ENCODE peak calls at places on chromosomes 2 and 18, in five cellular contexts. D is stimulated activated CD4-positive, alpha-beta T cell treated with anti-CD3 and anti-CD28 coated beads, TNF-alpha, amount 100 ng/mL, for 24 hours; Q is nucleus accumbens; B is iris pigment epithelial cell; P is fibroblast of the conjunctiva. R is an unnamed sample.

GRCh38 chr2:146004470-146004869 is 1484.6 kb upstream of the ZEB2 start:
- DNase-seq in Q (no peak), B (peak; percentile 81), D (no peak), P (no peak), R (no peak)

GRCh38 chr2:220143336-220143735 is 515.9 kb downstream of the SLC4A3 start:
- DNase-seq in B (peak; percentile 81), D (no peak), Q (no peak), P (peak; percentile 16), R (no peak)

GRCh38 chr2:40653829-40654228 is 201.9 kb upstream of the SLC8A1 start:
- DNase-seq in P (no peak), D (no peak), B (peak; percentile 0), Q (no peak), R (no peak)

GRCh38 chr2:143732076-143732475 is 602.9 kb downstream of the ARHGAP15 start:
- DNase-seq in D (no peak), B (no peak), Q (no peak), P (no peak), R (no peak)

GRCh38 chr2:100957971-100958653 is 44.0 kb upstream of the RPL31 start:
- DNase-seq in D (no peak), B (peak; percentile 92), Q (no peak), P (peak; percentile 83), R (peak; percentile 76)

GRCh38 chr2:224518806-224519580 is 66.2 kb downstream of the CUL3 start:
- DNase-seq in D (no peak), P (peak; percentile 34), Q (no peak), B (peak; percentile 92), R (no peak)

GRCh38 chr2:18345848-18346247 is 214.6 kb downstream of the RDH14 start:
- DNase-seq in P (no peak), D (no peak), B (peak; percentile 62), Q (no peak), R (peak; percentile 18)

GRCh38 chr18:7892556-7892955 is 325.4 kb downstream of the PTPRM start:
- DNase-seq in P (no peak), D (no peak), Q (no peak), B (no peak), R (no peak)

GRCh38 chr2:181468857-181469256 is 11.7 kb downstream of the ITGA4 start:
- DNase-seq in Q (no peak), D (no peak), P (no peak), B (peak; percentile 32), R (no peak)

GRCh38 chr2:222024934-222025890 is 273.6 kb downstream of the PAX3 start:
- DNase-seq in B (peak; percentile 60), Q (no peak), P (peak; percentile 30), D (no peak), R (no peak)

GRCh38 chr2:13696601-13697000 is 935.9 kb upstream of the LRATD1 start:
- DNase-seq in D (no peak), P (no peak), Q (no peak), B (no peak), R (no peak)

GRCh38 chr2:176356251-176356650 is 87.0 kb downstream of the MTX2 start:
- DNase-seq in P (no peak), Q (no peak), D (no peak), B (no peak), R (no peak)

GRCh38 chr2:240919786-240920782 is 13.9 kb downstream of the CROCC2 start:
- DNase-seq in P (no peak), B (no peak), Q (no peak), D (no peak), R (peak; percentile 45)

GRCh38 chr2:68387408-68388350 is 22.6 kb downstream of the PLEK start:
- DNase-seq in B (no peak), D (no peak), P (no peak), Q (no peak), R (no peak)

GRCh38 chr2:74548919-74549684 is 4.6 kb downstream of the LOXL3 start:
- DNase-seq in Q (no peak), B (peak; percentile 50), D (peak; percentile 32), P (no peak), R (no peak)

GRCh38 chr2:168758970-168759820 is 43.2 kb upstream of the NOSTRIN start:
- DNase-seq in Q (no peak), D (no peak), B (peak; percentile 62), P (peak; percentile 47), R (no peak)

GRCh38 chr2:104872034-104872865 is 18.3 kb downstream of the POU3F3 start:
- DNase-seq in D (no peak), Q (no peak), B (peak; percentile 14), P (no peak), R (no peak)

GRCh38 chr2:144580521-144581153 is 60.7 kb upstream of the ZEB2 start:
- DNase-seq in Q (no peak), D (no peak), B (no peak), P (no peak), R (no peak)

GRCh38 chr2:225379861-225380260 is 19.6 kb upstream of the NYAP2 start:
- DNase-seq in B (no peak), P (no peak), D (no peak), Q (no peak), R (no peak)

GRCh38 chr2:121099329-121100318 is 185.4 kb downstream of the TFCP2L1 start:
- DNase-seq in D (no peak), B (no peak), Q (peak; percentile 17), P (no peak), R (no peak)

GRCh38 chr2:170770008-170770303 is 222 bp upstream of the ERICH2 start:
- DNase-seq in P (no peak), D (no peak), B (no peak), Q (no peak), R (no peak)

GRCh38 chr18:32714571-32715148 is 58.2 kb downstream of the KLHL14 start:
- DNase-seq in B (peak; percentile 68), P (peak; percentile 45), D (no peak), Q (no peak), R (peak; percentile 33)

GRCh38 chr18:25289040-25289631 is 62.8 kb downstream of the ZNF521 start:
- DNase-seq in P (peak; percentile 95), D (no peak), B (peak; percentile 86), Q (no peak), R (no peak)

GRCh38 chr2:236882931-236883330 is 202.8 kb upstream of the COPS8 start:
- DNase-seq in P (no peak), B (peak; percentile 15), D (no peak), Q (no peak), R (no peak)

GRCh38 chr2:190277234-190278112 is 42.2 kb downstream of the HIBCH start:
- DNase-seq in P (peak; percentile 28), B (peak; percentile 61), D (no peak), Q (no peak), R (no peak)

GRCh38 chr2:38653715-38654494 is 12.0 kb upstream of the GALM start:
- DNase-seq in B (peak; percentile 38), Q (no peak), D (peak; percentile 80), P (no peak), R (no peak)

GRCh38 chr2:209946539-209946938 is 55.9 kb upstream of the RPE start:
- DNase-seq in B (peak; percentile 30), P (no peak), Q (no peak), D (no peak), R (no peak)

GRCh38 chr2:230715201-230715600 is 2.6 kb downstream of the CAB39 start:
- DNase-seq in P (no peak), D (no peak), B (peak; percentile 50), Q (no peak), R (no peak)

GRCh38 chr2:201768918-201769317 is 11.8 kb downstream of the ALS2 start:
- DNase-seq in B (peak; percentile 68), P (no peak), Q (no peak), D (no peak), R (no peak)

GRCh38 chr2:204364860-204365530 is 180.3 kb upstream of the PARD3B start:
- DNase-seq in Q (no peak), D (no peak), B (no peak), P (no peak), R (no peak)

GRCh38 chr2:65640793-65641103 is 208.3 kb upstream of the SPRED2 start:
- DNase-seq in D (no peak), P (no peak), Q (no peak), B (no peak), R (no peak)

GRCh38 chr2:205786976-205787375 is 104.7 kb downstream of the NRP2 start:
- DNase-seq in Q (no peak), P (no peak), B (no peak), D (no peak), R (no peak)

GRCh38 chr2:16632615-16633014 is 33.0 kb downstream of the CYRIA start:
- DNase-seq in P (no peak), D (no peak), B (no peak), Q (peak; percentile 64), R (no peak)

GRCh38 chr2:4745596-4745995 is 946.6 kb upstream of the SOX11 start:
- DNase-seq in Q (peak; percentile 15), P (no peak), D (no peak), B (no peak), R (no peak)

GRCh38 chr2:160332318-160332717 is 132.2 kb upstream of the ITGB6 start:
- DNase-seq in P (no peak), D (no peak), Q (no peak), B (peak; percentile 62), R (no peak)

GRCh38 chr18:23397907-23398306 is 55.2 kb upstream of the RIOK3 start:
- DNase-seq in Q (no peak), P (no peak), B (no peak), D (no peak), R (no peak)